ENCODE peak calls at places on chromosomes 4 and X, in six cellular contexts. S is cardiac muscle cell, B is midbrain, E is activated T-cell treated with anti-CD3 and anti-CD28 coated beads for 48 hours, T is prostate gland, X is MCF 10A. Z is an unnamed sample.
A peak's percentile ranks its signal among the peaks of the same experiment; 100 is the strongest.

GRCh38 chr4:109873791-109874514 is 26.0 kb downstream of the LRIT3 start:
- DNase-seq in S (peak; percentile 10), B (no peak), E (no peak), T (peak; percentile 63), X (peak; percentile 38), Z (no peak)

GRCh38 chr4:137474711-137475301 is 57.5 kb downstream of the PCDH18 start:
- DNase-seq in S (peak; percentile 87), B (no peak), E (no peak), T (no peak), X (peak; percentile 25), Z (no peak)

GRCh38 chrX:27555514-27555913 is 34.6 kb upstream of the DCAF8L2 start:
- DNase-seq in S (peak; percentile 69), B (peak; percentile 36), E (no peak), T (no peak), X (peak; percentile 47), Z (no peak)

GRCh38 chr4:145326491-145326890 is 146.1 kb upstream of the OTUD4 start:
- DNase-seq in S (no peak), B (no peak), E (no peak), T (no peak), X (no peak), Z (no peak)

GRCh38 chr4:155529197-155529596 is 137.5 kb upstream of the GUCY1A1 start:
- DNase-seq in S (peak; percentile 69), B (no peak), E (no peak), T (no peak), X (peak; percentile 42), Z (no peak)

GRCh38 chr4:48114396-48114795 is 19.7 kb downstream of the TXK start:
- DNase-seq in S (no peak), B (no peak), E (no peak), T (no peak), X (no peak), Z (no peak)

GRCh38 chr4:85132570-85132969 is 166.1 kb upstream of the WDFY3 start:
- DNase-seq in S (no peak), B (no peak), E (no peak), T (no peak), X (no peak), Z (no peak)

GRCh38 chrX:150730719-150731118 is 37.5 kb downstream of the MTMR1 start:
- DNase-seq in S (no peak), B (no peak), E (no peak), T (no peak), X (no peak), Z (no peak)

GRCh38 chrX:101442095-101442494 is 34.1 kb downstream of the HNRNPH2 start:
- DNase-seq in S (peak; percentile 59), B (no peak), E (no peak), T (no peak), X (no peak), Z (no peak)

GRCh38 chr4:159047478-159048165 is 55.3 kb upstream of the RAPGEF2 start:
- DNase-seq in S (peak; percentile 71), B (no peak), E (no peak), T (no peak), X (no peak), Z (no peak)

GRCh38 chr4:3231431-3231980 is 17.5 kb upstream of the MSANTD1 start:
- DNase-seq in S (no peak), B (no peak), E (no peak), T (no peak), X (no peak), Z (no peak)

GRCh38 chr4:118941149-118941548 is 52.5 kb downstream of the SYNPO2 start:
- DNase-seq in S (peak; percentile 67), B (no peak), E (no peak), T (peak; percentile 53), X (peak; percentile 75), Z (no peak)

GRCh38 chrX:16185725-16186136 is 18.4 kb downstream of the MAGEB17 start:
- DNase-seq in S (peak; percentile 65), B (no peak), E (no peak), T (no peak), X (peak; percentile 65), Z (no peak)

GRCh38 chr4:138259296-138259695 is 17.1 kb upstream of the SLC7A11 start:
- DNase-seq in S (no peak), B (no peak), E (no peak), T (no peak), X (peak; percentile 27), Z (no peak)

GRCh38 chr4:8078610-8079015 is 80.0 kb downstream of the ABLIM2 start:
- DNase-seq in S (no peak), B (no peak), E (no peak), T (no peak), X (no peak), Z (no peak)

GRCh38 chrX:69493193-69493592 is 10.9 kb upstream of the NALF2 start:
- DNase-seq in S (peak; percentile 30), B (peak; percentile 16), E (peak; percentile 6), T (no peak), X (peak; percentile 71), Z (no peak)

GRCh38 chrX:20372533-20372932 is 105.8 kb upstream of the RPS6KA3 start:
- DNase-seq in S (peak; percentile 52), B (no peak), E (no peak), T (no peak), X (peak; percentile 28), Z (no peak)

GRCh38 chr4:101418055-101418454 is 70.7 kb upstream of the PPP3CA start:
- DNase-seq in S (peak; percentile 38), B (no peak), E (peak; percentile 43), T (no peak), X (no peak), Z (no peak)

GRCh38 chrX:17174671-17175070 is 200.3 kb upstream of the NHS start:
- DNase-seq in S (no peak), B (peak; percentile 26), E (no peak), T (no peak), X (no peak), Z (no peak)

GRCh38 chr4:7398104-7398423 is 36.7 kb downstream of the PSAPL1 start:
- DNase-seq in S (peak; percentile 33), B (no peak), E (no peak), T (no peak), X (peak; percentile 66), Z (no peak)

GRCh38 chr4:117549624-117550023 is 464.2 kb upstream of the TRAM1L1 start:
- DNase-seq in S (no peak), B (no peak), E (no peak), T (no peak), X (no peak), Z (no peak)

GRCh38 chr4:89101256-89102161 is 9.8 kb upstream of the TIGD2 start:
- DNase-seq in S (no peak), B (no peak), E (no peak), T (no peak), X (no peak), Z (no peak)

GRCh38 chr4:180665994-180666818 is 1577.0 kb upstream of the TENM3 start:
- DNase-seq in S (peak; percentile 62), B (peak; percentile 58), E (peak; percentile 1), T (no peak), X (peak; percentile 85), Z (no peak)

GRCh38 chrX:109475174-109475891 is 6.6 kb downstream of the GUCY2F start:
- DNase-seq in S (peak; percentile 67), B (peak; percentile 61), E (no peak), T (peak; percentile 11), X (peak; percentile 54), Z (no peak)

GRCh38 chr4:76435689-76436176 is 704 bp downstream of the SHROOM3 start:
- DNase-seq in S (peak; percentile 37), B (no peak), E (no peak), T (no peak), X (no peak), Z (no peak)

GRCh38 chr4:138981930-138982390 is 33.6 kb upstream of the NOCT start:
- DNase-seq in S (peak; percentile 93), B (peak; percentile 69), E (no peak), T (no peak), X (peak; percentile 69), Z (no peak)

GRCh38 chrX:130702867-130703707 is 199.9 kb downstream of the ENOX2 start:
- DNase-seq in S (no peak), B (no peak), E (no peak), T (no peak), X (no peak), Z (no peak)

GRCh38 chr4:5249727-5250126 is 198.4 kb downstream of the STK32B start:
- DNase-seq in S (no peak), B (no peak), E (no peak), T (no peak), X (no peak), Z (no peak)

Z was measured in vagina.